ENCODE peak calls at places on chromosomes 5 and 9, in five cellular contexts. Q, Y, X, T and A are unnamed samples.

GRCh38 chr9:122572456-122572855 is 10.7 kb downstream of the OR1L8 start:
- DNase-seq in Y (no peak), T (no peak), X (no peak), Q (no peak), A (no peak)

GRCh38 chr5:16889203-16889971 is 46.7 kb downstream of the MYO10 start:
- DNase-seq in Y (no peak), T (no peak), Q (no peak), X (no peak), A (no peak)

GRCh38 chr5:143037071-143037470 is 266.9 kb downstream of the ARHGAP26 start:
- DNase-seq in T (no peak), X (no peak), Q (no peak), Y (no peak), A (no peak)

GRCh38 chr9:4207881-4208615 is 91.8 kb downstream of the GLIS3 start:
- DNase-seq in T (peak; percentile 50), Q (no peak), Y (no peak), X (no peak), A (peak; percentile 70)

GRCh38 chr5:92977766-92978555 is 603.1 kb downstream of the NR2F1-AS1 start:
- DNase-seq in X (no peak), T (no peak), Q (no peak), Y (no peak), A (no peak)

GRCh38 chr9:76759726-76760125 is 4.5 kb upstream of the PCA3 start:
- DNase-seq in X (no peak), Q (no peak), T (no peak), Y (peak; percentile 55), A (no peak)

GRCh38 chr9:98808879-98809278 is 1.4 kb downstream of the GALNT12 start:
- DNase-seq in X (no peak), Q (no peak), Y (peak; percentile 44), T (no peak), A (no peak)

GRCh38 chr9:94611638-94612068 is 18.0 kb upstream of the FBP2 start:
- DNase-seq in T (no peak), X (no peak), Y (no peak), Q (no peak), A (no peak)

GRCh38 chr5:81774359-81774758 is 23.5 kb upstream of the SSBP2 start:
- DNase-seq in T (no peak), X (no peak), Q (no peak), Y (no peak), A (no peak)

GRCh38 chr9:79858509-79858908 is 286.7 kb downstream of the TLE4 start:
- DNase-seq in Q (peak; percentile 38), X (no peak), T (no peak), Y (no peak), A (no peak)

GRCh38 chr5:55985181-55985580 is 9.6 kb downstream of the IL6ST start:
- DNase-seq in X (no peak), T (no peak), Y (no peak), Q (no peak), A (no peak)

GRCh38 chr5:156675402-156675801 is 174.7 kb upstream of the PPP1R2B start:
- DNase-seq in X (no peak), Y (no peak), T (no peak), Q (no peak), A (no peak)

GRCh38 chr5:134590992-134591659 is 41.5 kb downstream of the SAR1B start:
- DNase-seq in Q (no peak), T (no peak), Y (peak; percentile 90), X (peak; percentile 35), A (no peak)

DNA sequence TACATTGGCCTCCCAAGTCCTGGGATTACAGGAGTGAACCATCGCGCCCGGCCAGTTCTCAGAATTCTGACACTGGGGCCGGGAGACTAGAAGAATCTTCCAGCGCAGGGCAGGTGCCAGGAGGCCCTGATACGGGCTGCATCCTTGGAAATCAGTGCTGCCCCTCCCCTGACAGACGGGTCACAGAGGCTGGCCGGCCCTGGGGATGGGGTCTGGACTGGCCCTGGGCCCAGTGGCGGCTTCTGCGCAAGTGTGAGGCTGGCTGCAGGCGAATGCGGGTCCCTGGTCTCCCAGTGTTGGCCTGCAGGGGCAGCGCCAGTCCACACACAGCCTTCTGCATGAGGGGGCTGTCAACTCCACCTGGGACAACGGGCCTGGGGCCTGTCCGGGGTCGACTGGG is 831 bp upstream of the TBC1D9B start:
- DNase-seq in T (peak; percentile 56), Y (no peak), Q (no peak), X (peak; percentile 27), A (no peak)
- H3K4me3 ChIP-seq in T (no peak overlapping the region), Y (no peak overlapping the region), Q (no peak overlapping the region), X (no peak overlapping the region), A (peak overlapping the region; percentile 79)

DNA sequence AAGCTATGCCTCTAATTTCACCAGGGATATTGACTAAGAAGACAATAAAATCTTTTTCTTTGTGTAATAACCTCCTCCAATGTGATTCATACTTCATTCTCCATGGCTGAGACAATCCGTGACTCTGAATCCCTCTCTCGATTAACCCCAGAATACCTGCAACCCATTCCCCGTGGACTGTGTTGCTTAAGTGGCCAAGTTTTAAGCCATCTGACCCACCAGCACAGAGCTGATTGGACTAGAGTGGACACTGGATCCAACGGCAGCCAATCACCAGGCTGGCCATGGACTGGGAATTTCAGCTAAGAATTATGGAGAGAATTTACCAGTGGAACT is 5.4 kb upstream of the CCIN start:
- DNase-seq in Y (no peak), T (no peak), X (no peak), Q (no peak), A (peak; percentile 59)
- H3K27ac ChIP-seq in Y (peak overlapping the region; percentile 3), T (peak overlapping the region; percentile 69), X (peak overlapping the region; percentile 87), Q (no peak overlapping the region), A (peak overlapping the region; percentile 77)

GRCh38 chr9:136470356-136470755 is 12.5 kb downstream of the SEC16A start:
- DNase-seq in Y (no peak), T (no peak), X (no peak), Q (no peak), A (no peak)

GRCh38 chr9:136472640-136473353 is 10.0 kb downstream of the SEC16A start:
- DNase-seq in X (no peak), Y (no peak), Q (no peak), T (no peak), A (no peak)

GRCh38 chr9:136470792-136471469 is 11.9 kb downstream of the SEC16A start:
- DNase-seq in Y (no peak), Q (no peak), T (no peak), X (no peak), A (no peak)

GRCh38 chr9:136473354-136473721 is 9.5 kb downstream of the SEC16A start:
- DNase-seq in X (no peak), Y (no peak), Q (no peak), T (no peak), A (no peak)

GRCh38 chr9:136471802-136472487 is 10.9 kb downstream of the SEC16A start:
- DNase-seq in T (no peak), Y (no peak), Q (no peak), X (no peak), A (no peak)
- H3K36me3 ChIP-seq in T (peaks cover 13% of the 10 kb centered on the region), Y (peaks cover 98% of the 10 kb centered on the region), Q (peaks cover 93% of the 10 kb centered on the region), X (peaks cover 65% of the 10 kb centered on the region), A (peaks cover 87% of the 10 kb centered on the region)

GRCh38 chr5:123527190-123527589 is 15.2 kb downstream of the CSNK1G3 start:
- DNase-seq in Y (no peak), Q (no peak), X (no peak), T (no peak), A (no peak)

GRCh38 chr5:123528878-123529277 is 16.9 kb downstream of the CSNK1G3 start:
- DNase-seq in T (no peak), Q (no peak), Y (no peak), X (no peak), A (no peak)

GRCh38 chr5:123528059-123528458 is 16.1 kb downstream of the CSNK1G3 start:
- DNase-seq in Q (no peak), T (no peak), X (no peak), Y (no peak), A (no peak)

GRCh38 chr5:123535648-123536047 is 23.7 kb downstream of the CSNK1G3 start:
- DNase-seq in T (no peak), Q (no peak), Y (no peak), X (no peak), A (no peak)

GRCh38 chr5:123530728-123531127 is 18.8 kb downstream of the CSNK1G3 start:
- DNase-seq in Y (no peak), T (no peak), X (no peak), Q (no peak), A (no peak)
- H3K4me3 ChIP-seq in Y (no peak overlapping the region), T (no peak overlapping the region), X (no peak overlapping the region), Q (no peak overlapping the region), A (no peak overlapping the region)

GRCh38 chr9:35226685-35227084 is 64.9 kb downstream of the UNC13B start:
- DNase-seq in Q (no peak), X (no peak), T (no peak), Y (no peak), A (no peak)
- H3K27ac ChIP-seq in Q (no peak overlapping the region), X (peak overlapping the region; percentile 69), T (no peak overlapping the region), Y (no peak overlapping the region), A (no peak overlapping the region)

GRCh38 chr9:124349675-124350484 is 65.4 kb downstream of the PSMB7 start:
- DNase-seq in T (peak; percentile 23), Q (no peak), X (no peak), Y (peak; percentile 40), A (peak; percentile 48)
- H3K36me3 ChIP-seq in T (peaks cover 13% of the 10 kb centered on the region), Q (peaks cover 48% of the 10 kb centered on the region), X (peaks cover 29% of the 10 kb centered on the region), Y (peaks cover 99% of the 10 kb centered on the region), A (peaks cover 94% of the 10 kb centered on the region)

GRCh38 chr9:69471433-69471832 is 146.4 kb downstream of the ENTREP1 start:
- DNase-seq in T (no peak), X (no peak), Q (no peak), Y (no peak), A (no peak)

GRCh38 chr9:69468380-69468779 is 143.4 kb downstream of the ENTREP1 start:
- DNase-seq in Y (no peak), Q (no peak), T (no peak), X (no peak), A (no peak)

GRCh38 chr9:69470186-69470977 is 145.4 kb downstream of the ENTREP1 start:
- DNase-seq in Q (no peak), X (no peak), Y (peak; percentile 88), T (no peak), A (no peak)

GRCh38 chr9:69466151-69466550 is 141.1 kb downstream of the ENTREP1 start:
- DNase-seq in Q (no peak), T (no peak), X (no peak), Y (no peak), A (no peak)

DNA sequence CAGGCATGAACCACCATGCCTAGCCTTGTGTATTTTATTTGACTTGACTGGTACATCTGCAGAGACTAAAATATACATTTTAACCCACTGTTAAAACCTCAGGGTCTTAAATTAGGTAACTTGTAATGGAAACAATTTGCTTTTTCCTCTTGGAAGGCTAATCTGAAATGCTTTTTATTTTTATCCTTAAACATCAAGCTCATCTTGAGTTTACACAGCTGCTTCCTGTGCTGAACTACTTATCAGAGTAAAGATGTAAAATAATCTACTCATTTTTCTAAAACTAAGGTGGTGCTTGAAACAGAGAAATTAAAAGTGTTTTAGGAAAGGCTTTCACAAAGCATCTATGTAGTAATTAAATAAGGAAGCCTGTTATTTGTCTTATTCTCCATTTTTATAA is 144.1 kb downstream of the ENTREP1 start:
- DNase-seq in Q (no peak), Y (no peak), X (no peak), T (no peak), A (no peak)
- H3K4me3 ChIP-seq in Q (no peak overlapping the region), Y (no peak overlapping the region), X (no peak overlapping the region), T (no peak overlapping the region), A (no peak overlapping the region)

DNA sequence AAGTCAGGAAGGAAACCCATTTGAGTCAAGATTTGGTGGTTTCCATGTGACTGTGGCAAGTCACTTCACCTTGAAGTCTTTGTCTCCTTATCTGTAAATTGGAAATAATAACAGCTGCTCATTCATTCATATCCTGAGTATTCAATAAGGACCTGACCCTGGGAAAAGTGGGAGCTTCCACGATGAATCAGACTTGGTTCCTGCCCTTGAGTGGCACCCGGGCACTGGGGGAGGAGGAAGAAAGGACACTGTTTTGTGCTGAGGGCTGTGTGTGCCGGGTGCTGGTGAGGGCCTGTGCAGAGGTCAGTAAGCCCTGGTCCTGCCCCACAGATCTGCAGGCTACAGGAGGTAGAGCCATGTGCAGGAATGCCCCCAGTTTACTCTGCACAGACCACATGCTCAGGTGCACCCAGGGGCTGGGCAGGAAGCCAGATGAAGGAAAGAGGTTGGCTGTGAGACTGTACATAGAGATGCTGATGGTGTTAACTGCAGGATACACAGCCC is 6.8 kb downstream of the NDST1 start:
- DNase-seq in T (no peak), Q (no peak), Y (peak; percentile 74), X (no peak), A (no peak)
- H3K27ac ChIP-seq in T (peak overlapping the region; percentile 39), Q (no peak overlapping the region), Y (peak overlapping the region; percentile 30), X (peak overlapping the region; percentile 94), A (peak overlapping the region; percentile 75)